ENCODE peak calls at places on chromosomes 11 and 22, in seven cellular contexts. J, A, V, U, K, I and L are unnamed samples. For H3K4me1, the result is how much of the 10 kb centered on the place peaks cover.

GRCh38 chr11:6812391-6813005 is 13.0 kb upstream of the OR6A2 start:
- DNase-seq in J (peak), A (no peak), V (no peak), U (no peak), K (peak), I (peak), L (peak)

GRCh38 chr22:41177040-41177625 is 28.0 kb upstream of the L3MBTL2 start:
- DNase-seq in J (no peak), A (no peak), V (no peak), U (no peak), K (no peak), I (no peak), L (no peak)

GRCh38 chr11:134915881-134916280 is 503.8 kb upstream of the B3GAT1 start:
- DNase-seq in J (no peak), A (no peak), V (no peak), U (no peak), K (no peak), I (no peak), L (no peak)

GRCh38 chr11:104776501-104777170 is 121.6 kb downstream of the CASP12 start:
- DNase-seq in J (peak), A (no peak), V (no peak), U (no peak), K (no peak), I (no peak), L (no peak)

GRCh38 chr11:104682241-104682640 is 216.0 kb downstream of the CASP12 start:
- DNase-seq in J (no peak), A (no peak), V (no peak), U (no peak), K (no peak), I (no peak), L (no peak)

GRCh38 chr11:68890490-68891231 is 13.0 kb downstream of the MRPL21 start:
- DNase-seq in J (no peak), A (peak), V (peak), U (peak), K (no peak), I (no peak), L (no peak)

GRCh38 chr11:35088226-35088625 is 50.7 kb upstream of the CD44 start:
- DNase-seq in J (peak), A (no peak), V (no peak), U (no peak), K (no peak), I (no peak), L (no peak)

GRCh38 chr11:67045314-67045713 is 11.3 kb upstream of the RHOD start:
- DNase-seq in J (peak), A (no peak), V (no peak), U (no peak), K (no peak), I (peak), L (no peak)

GRCh38 chr11:69521461-69521860 is 40.0 kb downstream of the LINC01488 start:
- DNase-seq in J (no peak), A (no peak), V (no peak), U (no peak), K (no peak), I (no peak), L (no peak)

GRCh38 chr11:2089536-2090165 is 49.5 kb downstream of the IGF2 start:
- DNase-seq in J (peak), A (no peak), V (peak), U (peak), K (no peak), I (peak), L (no peak)

GRCh38 chr22:29831186-29831921 is 6.7 kb downstream of the ASCC2 start:
- DNase-seq in J (no peak), A (no peak), V (no peak), U (no peak), K (no peak), I (no peak), L (no peak)

GRCh38 chr22:50734343-50734771 is 3.6 kb upstream of the ACR start:
- DNase-seq in J (no peak), A (peak), V (no peak), U (peak), K (no peak), I (no peak), L (no peak)

GRCh38 chr11:45108070-45109064 is 38.1 kb upstream of the PRDM11 start:
- DNase-seq in J (no peak), A (no peak), V (no peak), U (no peak), K (no peak), I (no peak), L (no peak)

GRCh38 chr11:111301004-111301839 is 2.9 kb downstream of the POU2AF3 start:
- DNase-seq in J (no peak), A (no peak), V (no peak), U (no peak), K (no peak), I (no peak), L (no peak)

GRCh38 chr22:45621836-45622600 is 49.6 kb upstream of the ATXN10 start:
- DNase-seq in J (no peak), A (no peak), V (no peak), U (no peak), K (no peak), I (no peak), L (no peak)

GRCh38 chr11:17743808-17744119 is 9.2 kb downstream of the KCNC1 start:
- DNase-seq in J (no peak), A (no peak), V (no peak), U (peak), K (no peak), I (no peak), L (no peak)

GRCh38 chr11:23563591-23563990 is 703.3 kb upstream of the CCDC179 start:
- DNase-seq in J (no peak), A (no peak), V (no peak), U (no peak), K (no peak), I (no peak), L (no peak)

GRCh38 chr11:79160786-79161403 is 279.9 kb downstream of the TENM4 start:
- DNase-seq in J (peak), A (no peak), V (no peak), U (no peak), K (no peak), I (no peak), L (no peak)

GRCh38 chr11:131530411-131530810 is 160.0 kb downstream of the NTM start:
- DNase-seq in J (no peak), A (no peak), V (no peak), U (no peak), K (no peak), I (no peak), L (no peak)

GRCh38 chr11:15418887-15419286 is 304.2 kb downstream of the INSC start:
- DNase-seq in J (no peak), A (no peak), V (no peak), U (no peak), K (no peak), I (no peak), L (no peak)

GRCh38 chr11:122157540-122158173 is 41.6 kb upstream of the BLID start:
- DNase-seq in J (no peak), A (no peak), V (no peak), U (no peak), K (no peak), I (no peak), L (no peak)

GRCh38 chr22:46150615-46151423 is 493 bp downstream of the PPARA start:
- DNase-seq in J (peak), A (peak), V (no peak), U (peak), K (peak), I (no peak), L (peak)

GRCh38 chr11:71542382-71542781 is 4.6 kb downstream of the KRTAP5-8 start:
- DNase-seq in J (no peak), A (no peak), V (no peak), U (no peak), K (no peak), I (no peak), L (no peak)

GRCh38 chr11:131910491-131911387 is 540.3 kb downstream of the NTM start:
- DNase-seq in J (peak), A (no peak), V (no peak), U (no peak), K (no peak), I (no peak), L (no peak)

GRCh38 chr11:12201016-12201985 is 90.9 kb downstream of the MICAL2 start:
- DNase-seq in J (peak), A (peak), V (peak), U (no peak), K (no peak), I (no peak), L (no peak)
- H3K4me1 ChIP-seq in J (under half), A (under half), V (under half), U (under half), K (under half), I (under half), L (under half)

GRCh38 chr22:44108806-44109385 is 71.8 kb upstream of the PARVG start:
- DNase-seq in J (no peak), A (no peak), V (no peak), U (peak), K (no peak), I (no peak), L (no peak)

GRCh38 chr22:44107341-44107740 is 73.4 kb upstream of the PARVG start:
- DNase-seq in J (no peak), A (no peak), V (no peak), U (no peak), K (no peak), I (no peak), L (no peak)

GRCh38 chr22:44111562-44112155 is 69.1 kb upstream of the PARVG start:
- DNase-seq in J (no peak), A (no peak), V (no peak), U (no peak), K (no peak), I (no peak), L (no peak)

GRCh38 chr22:44108076-44108475 is 72.6 kb upstream of the PARVG start:
- DNase-seq in J (no peak), A (no peak), V (no peak), U (no peak), K (no peak), I (no peak), L (no peak)

DNA sequence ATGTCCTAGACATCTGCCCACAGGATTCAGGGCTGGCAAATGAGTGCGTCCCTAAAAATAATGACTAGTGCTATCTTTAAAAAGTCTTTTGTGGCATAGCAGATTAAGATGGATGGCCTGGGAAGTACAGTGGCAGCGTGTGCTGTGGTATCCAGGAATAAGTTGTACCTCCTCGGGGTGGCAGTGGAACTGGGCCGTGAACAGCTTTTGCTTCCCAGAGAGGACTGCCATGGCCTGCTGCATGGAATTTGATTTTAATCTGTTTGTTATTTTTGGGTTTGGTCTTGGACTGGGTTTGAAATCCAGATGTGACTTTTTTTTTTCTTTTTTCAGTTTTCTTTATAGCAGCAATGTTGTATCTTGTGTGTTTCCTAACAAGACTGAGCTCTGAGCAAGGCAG is 71.3 kb upstream of the PARVG start:
- DNase-seq in J (no peak), A (no peak), V (no peak), U (peak), K (no peak), I (no peak), L (no peak)
- H3K27ac ChIP-seq in J (no peak), A (no peak), V (peak), U (no peak), K (no peak), I (no peak), L (no peak)

GRCh38 chr11:59839615-59840014 is 5.7 kb downstream of the CBLIF start:
- DNase-seq in J (no peak), A (no peak), V (no peak), U (no peak), K (no peak), I (no peak), L (no peak)

GRCh38 chr11:59842316-59842715 is 3.0 kb downstream of the CBLIF start:
- DNase-seq in J (no peak), A (no peak), V (no peak), U (no peak), K (no peak), I (no peak), L (no peak)

GRCh38 chr11:59845399-59845798 is at the start of gene CBLIF:
- DNase-seq in J (no peak), A (no peak), V (no peak), U (no peak), K (no peak), I (no peak), L (no peak)

GRCh38 chr11:59846556-59846955 is 1.3 kb upstream of the CBLIF start:
- DNase-seq in J (no peak), A (no peak), V (no peak), U (no peak), K (no peak), I (no peak), L (no peak)

DNA sequence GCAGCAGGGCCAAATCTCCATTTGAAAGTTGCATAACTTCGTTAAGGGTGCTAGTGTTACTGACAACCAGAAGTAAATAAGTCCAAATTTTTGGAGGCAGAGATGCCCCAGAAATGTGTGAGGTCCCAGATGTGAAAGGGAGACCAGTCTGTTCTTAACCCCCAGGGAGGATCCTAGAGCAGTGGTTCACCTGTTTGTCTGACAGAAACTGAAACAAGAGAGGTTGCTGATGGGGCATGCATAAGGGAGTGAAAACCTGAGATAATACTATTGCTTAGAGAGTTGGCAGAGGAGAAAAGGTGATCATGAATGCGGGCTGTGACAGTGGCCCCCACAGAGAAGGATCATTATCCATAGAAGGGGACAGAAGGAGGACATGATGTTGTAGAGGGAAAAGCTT is 3.8 kb downstream of the CBLIF start:
- DNase-seq in J (no peak), A (no peak), V (no peak), U (no peak), K (no peak), I (no peak), L (no peak)
- H3K4me1 ChIP-seq in J (under half), A (under half), V (under half), U (under half), K (under half), I (under half), L (under half)

GRCh38 chr22:23817146-23817545 is 21.7 kb downstream of the DERL3 start:
- DNase-seq in J (no peak), A (no peak), V (no peak), U (no peak), K (no peak), I (no peak), L (no peak)
- H3K27ac ChIP-seq in J (no peak), A (no peak), V (peak), U (no peak), K (no peak), I (no peak), L (no peak)

GRCh38 chr22:38181453-38182200 is at the start of gene PLA2G6:
- DNase-seq in J (peak), A (peak), V (peak), U (peak), K (peak), I (peak), L (peak)

GRCh38 chr22:38177926-38178604 is 3.6 kb downstream of the PLA2G6 start:
- DNase-seq in J (peak), A (no peak), V (peak), U (peak), K (no peak), I (peak), L (no peak)

GRCh38 chr22:38177044-38177443 is 4.6 kb downstream of the PLA2G6 start:
- DNase-seq in J (no peak), A (no peak), V (no peak), U (peak), K (no peak), I (no peak), L (peak)

GRCh38 chr22:38184788-38185187 is 3.2 kb upstream of the PLA2G6 start:
- DNase-seq in J (no peak), A (no peak), V (no peak), U (no peak), K (no peak), I (no peak), L (no peak)

GRCh38 chr22:38180841-38181452 is 683 bp downstream of the PLA2G6 start:
- DNase-seq in J (peak), A (peak), V (no peak), U (no peak), K (peak), I (no peak), L (no peak)
- H3K4me1 ChIP-seq in J (under half), A (under half), V (under half), U (under half), K (under half), I (half or more), L (under half)

DNA sequence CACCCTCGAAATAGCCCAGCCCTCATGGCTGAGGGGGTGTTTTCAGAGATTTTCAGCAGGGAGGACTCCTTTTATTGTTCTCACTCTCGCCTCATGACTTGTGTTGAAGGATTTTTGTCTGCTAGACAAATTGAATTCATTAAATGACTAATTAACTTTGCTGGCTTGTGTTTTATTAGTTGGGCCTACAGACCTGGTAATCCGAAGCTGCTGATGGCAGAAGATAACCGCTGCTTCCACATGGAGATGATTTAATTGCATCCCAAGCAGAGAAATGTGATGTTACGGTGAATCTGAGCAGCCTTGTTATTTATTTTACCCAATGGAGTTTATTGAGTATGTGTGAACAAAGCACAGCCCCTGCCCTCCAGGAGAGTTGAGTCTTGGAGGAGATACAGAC is 40.5 kb upstream of the CDON start:
- DNase-seq in J (no peak), A (no peak), V (no peak), U (no peak), K (no peak), I (no peak), L (no peak)
- H3K27ac ChIP-seq in J (no peak), A (peak), V (no peak), U (peak), K (no peak), I (no peak), L (no peak)

DNA sequence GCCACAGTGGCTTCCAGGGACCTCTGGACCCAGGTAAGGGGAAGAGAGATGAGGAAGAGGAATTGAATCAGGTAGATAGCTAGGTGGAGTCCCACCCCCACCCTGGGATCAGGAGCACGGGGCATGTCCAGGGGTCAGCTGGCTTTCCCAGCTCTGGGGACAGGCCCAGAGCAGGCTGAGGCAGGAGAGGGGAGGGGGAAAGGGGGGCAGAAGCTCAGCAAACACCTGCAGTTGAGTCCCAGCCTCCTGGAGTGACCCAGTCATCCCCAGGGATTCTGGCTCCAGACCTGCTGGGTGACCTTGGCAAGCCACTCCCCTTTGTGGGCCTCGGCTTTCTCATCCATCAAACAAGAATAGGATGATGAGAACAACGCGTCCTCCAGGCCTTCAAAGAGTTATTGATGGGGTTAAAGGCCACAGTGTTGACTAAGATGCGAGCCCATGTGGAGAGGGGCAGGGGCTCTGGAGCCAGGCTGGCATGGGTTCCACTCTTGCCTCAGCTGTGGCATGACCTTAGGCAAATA is 16.0 kb downstream of the STARD10 start:
- DNase-seq in J (no peak), A (peak), V (no peak), U (no peak), K (no peak), I (no peak), L (no peak)
- H3K4me1 ChIP-seq in J (under half), A (half or more), V (half or more), U (under half), K (under half), I (under half), L (under half)

GRCh38 chr11:118084247-118084646 is 2.5 kb downstream of the SMIM35 start:
- DNase-seq in J (peak), A (no peak), V (no peak), U (no peak), K (no peak), I (no peak), L (no peak)

GRCh38 chr11:118080296-118080695 is 3.4 kb downstream of the TMPRSS4 start:
- DNase-seq in J (no peak), A (no peak), V (no peak), U (no peak), K (no peak), I (no peak), L (no peak)

GRCh38 chr11:118081241-118081958 is 4.5 kb downstream of the TMPRSS4 start:
- DNase-seq in J (no peak), A (no peak), V (no peak), U (no peak), K (no peak), I (no peak), L (no peak)

GRCh38 chr11:118084656-118085055 is 2.1 kb downstream of the SMIM35 start:
- DNase-seq in J (no peak), A (no peak), V (no peak), U (no peak), K (no peak), I (no peak), L (no peak)

DNA sequence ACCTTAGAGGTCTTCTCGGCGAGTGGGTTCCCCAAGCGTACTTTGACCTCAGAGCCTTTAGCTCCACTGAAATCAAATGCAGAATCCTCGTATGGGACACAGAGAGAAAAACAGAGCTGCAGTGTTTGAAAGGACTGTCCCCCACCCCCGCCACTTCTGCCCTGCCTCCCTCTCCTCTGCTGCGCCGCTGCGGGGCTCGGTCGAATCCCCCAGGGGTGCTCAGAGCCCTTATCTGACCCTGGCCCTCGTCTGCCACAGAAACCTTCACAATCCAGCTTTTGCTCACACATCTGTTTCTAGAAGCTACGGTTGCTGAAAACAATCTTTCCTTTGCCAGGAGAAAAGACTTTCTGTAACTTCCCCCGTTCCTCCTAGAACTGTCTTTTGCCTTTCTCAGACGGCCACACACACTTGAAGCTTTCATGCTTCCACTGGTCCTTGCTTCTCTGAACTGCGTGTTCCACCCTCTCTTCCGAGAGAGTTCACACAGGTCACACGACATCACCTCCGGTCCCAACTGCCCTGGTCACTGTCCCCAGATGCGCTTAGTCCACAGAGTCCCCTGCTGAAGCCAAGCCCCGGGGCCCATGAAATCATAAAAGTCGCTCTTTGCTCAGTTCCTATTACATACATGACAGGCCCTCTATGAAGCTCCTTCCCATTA is 3.8 kb downstream of the SMIM35 start:
- DNase-seq in J (no peak), A (no peak), V (no peak), U (no peak), K (no peak), I (no peak), L (no peak)
- H3K27ac ChIP-seq in J (no peak), A (no peak), V (no peak), U (no peak), K (no peak), I (no peak), L (no peak)

GRCh38 chr11:42727879-42728278 is 583.9 kb upstream of the API5 start:
- DNase-seq in J (no peak), A (no peak), V (no peak), U (no peak), K (no peak), I (no peak), L (no peak)
- H3K4me1 ChIP-seq in J (under half), A (under half), V (under half), U (under half), K (under half), I (under half), L (under half)